ENCODE peak calls at places on chromosomes 7 and 10, in nine cellular contexts. X, O, C, B, K, M, T, Y and U are unnamed samples.

GRCh38 chr10:97494863-97495506 is 3.2 kb downstream of the MMS19 start:
- DNase-seq in X (no peak), O (no peak), C (no peak), B (no peak), K (no peak), M (peak), T (no peak), Y (no peak), U (no peak)

GRCh38 chr7:16365177-16365576 is 56.2 kb downstream of the CRPPA start:
- DNase-seq in X (no peak), O (no peak), C (no peak), B (no peak), K (no peak), M (no peak), T (no peak), Y (no peak), U (no peak)

GRCh38 chr7:156173346-156173745 is 361.1 kb upstream of the SHH start:
- DNase-seq in X (no peak), O (no peak), C (no peak), B (no peak), K (no peak), M (no peak), T (no peak), Y (no peak), U (no peak)

GRCh38 chr10:6301482-6302083 is 98.9 kb downstream of the PFKFB3 start:
- DNase-seq in X (no peak), O (no peak), C (no peak), B (no peak), K (no peak), M (no peak), T (no peak), Y (no peak), U (no peak)

GRCh38 chr7:155521743-155522398 is 24.5 kb downstream of the CNPY1 start:
- DNase-seq in X (no peak), O (no peak), C (no peak), B (no peak), K (no peak), M (no peak), T (no peak), Y (no peak), U (no peak)

GRCh38 chr7:77328669-77329068 is 87.5 kb downstream of the GSAP start:
- DNase-seq in X (no peak), O (no peak), C (no peak), B (no peak), K (no peak), M (peak), T (no peak), Y (no peak), U (peak)

GRCh38 chr7:32479574-32480200 is 10.5 kb downstream of the LSM5 start:
- DNase-seq in X (no peak), O (peak), C (peak), B (no peak), K (no peak), M (peak), T (no peak), Y (no peak), U (peak)

GRCh38 chr10:30433779-30434272 is at the start of gene MAP3K8:
- DNase-seq in X (peak), O (peak), C (peak), B (peak), K (peak), M (peak), T (peak), Y (peak), U (peak)

GRCh38 chr10:77463967-77464745 is 173.5 kb downstream of the KCNMA1 start:
- DNase-seq in X (no peak), O (no peak), C (no peak), B (no peak), K (no peak), M (peak), T (no peak), Y (no peak), U (peak)

GRCh38 chr7:108824840-108825540 is 255.3 kb downstream of the DNAJB9 start:
- DNase-seq in X (no peak), O (no peak), C (no peak), B (no peak), K (no peak), M (peak), T (no peak), Y (peak), U (peak)

GRCh38 chr10:3401491-3401938 is 228.9 kb upstream of the PITRM1 start:
- DNase-seq in X (no peak), O (no peak), C (no peak), B (no peak), K (no peak), M (peak), T (no peak), Y (no peak), U (peak)

GRCh38 chr7:64871761-64872160 is 31.3 kb upstream of the ZNF273 start:
- DNase-seq in X (no peak), O (no peak), C (no peak), B (no peak), K (no peak), M (no peak), T (no peak), Y (no peak), U (no peak)

GRCh38 chr7:159143780-159144755 is 599 bp downstream of the VIPR2 start:
- DNase-seq in X (no peak), O (no peak), C (no peak), B (peak), K (peak), M (no peak), T (no peak), Y (peak), U (peak)

GRCh38 chr10:21724695-21725371 is 190.8 kb downstream of the MLLT10 start:
- DNase-seq in X (peak), O (peak), C (peak), B (peak), K (peak), M (peak), T (peak), Y (no peak), U (peak)

GRCh38 chr10:24468281-24468751 is 255.4 kb downstream of the ARHGAP21 start:
- DNase-seq in X (no peak), O (no peak), C (no peak), B (no peak), K (no peak), M (no peak), T (no peak), Y (no peak), U (peak)

GRCh38 chr10:129556316-129556715 is 89.3 kb downstream of the MGMT start:
- DNase-seq in X (no peak), O (no peak), C (no peak), B (no peak), K (no peak), M (no peak), T (no peak), Y (no peak), U (no peak)

GRCh38 chr10:119306514-119306951 is 99.2 kb downstream of the GRK5 start:
- DNase-seq in X (no peak), O (no peak), C (no peak), B (no peak), K (peak), M (no peak), T (peak), Y (no peak), U (no peak)

GRCh38 chr10:5159126-5159525 is 25.8 kb downstream of the AKR1C8 start:
- DNase-seq in X (no peak), O (no peak), C (no peak), B (no peak), K (no peak), M (peak), T (no peak), Y (no peak), U (no peak)

GRCh38 chr10:50360486-50360885 is 109.2 kb upstream of the ASAH2 start:
- DNase-seq in X (no peak), O (no peak), C (no peak), B (no peak), K (no peak), M (peak), T (no peak), Y (no peak), U (no peak)

GRCh38 chr10:102649770-102650654 is 5.7 kb downstream of the TRIM8 start:
- DNase-seq in X (no peak), O (no peak), C (no peak), B (no peak), K (no peak), M (no peak), T (no peak), Y (peak), U (no peak)

GRCh38 chr7:9937944-9938631 is 1035.6 kb upstream of the PHF14 start:
- DNase-seq in X (no peak), O (no peak), C (no peak), B (no peak), K (no peak), M (no peak), T (no peak), Y (no peak), U (peak)